ENCODE peak calls at places on chromosomes 1 and 21, in ten cellular contexts. One of them, this sample, is unnamed.

GRCh38 chr1:180530501-180530900 is 28.1 kb upstream of the ACBD6 start:
- DNase-seq in spleen: no peak
- DNase-seq in fibroblast of lung: peak
- DNase-seq in IMR-90: peak
- DNase-seq in Panc1: no peak
- DNase-seq in CD8-positive, alpha-beta memory T cell: no peak
- DNase-seq in heart left ventricle: no peak
- DNase-seq in heart right ventricle: no peak
- DNase-seq in mesendoderm: peak
- DNase-seq in caudate nucleus: no peak
- DNase-seq in this sample: no peak

GRCh38 chr1:46180082-46180616 is 3.9 kb upstream of the P3R3URF start:
- DNase-seq in spleen: no peak
- DNase-seq in fibroblast of lung: no peak
- DNase-seq in IMR-90: no peak
- DNase-seq in Panc1: peak
- DNase-seq in CD8-positive, alpha-beta memory T cell: no peak
- DNase-seq in heart left ventricle: peak
- DNase-seq in heart right ventricle: no peak
- DNase-seq in mesendoderm: peak
- DNase-seq in caudate nucleus: no peak
- DNase-seq in this sample: peak

GRCh38 chr1:216005916-216006315 is 417.3 kb downstream of the USH2A start:
- DNase-seq in spleen: no peak
- DNase-seq in fibroblast of lung: peak
- DNase-seq in IMR-90: peak
- DNase-seq in Panc1: no peak
- DNase-seq in CD8-positive, alpha-beta memory T cell: no peak
- DNase-seq in heart left ventricle: no peak
- DNase-seq in heart right ventricle: no peak
- DNase-seq in mesendoderm: no peak
- DNase-seq in caudate nucleus: no peak
- DNase-seq in this sample: no peak

GRCh38 chr1:31981976-31982375 is 31.7 kb upstream of the KHDRBS1 start:
- DNase-seq in spleen: no peak
- DNase-seq in fibroblast of lung: no peak
- DNase-seq in IMR-90: no peak
- DNase-seq in Panc1: no peak
- DNase-seq in CD8-positive, alpha-beta memory T cell: peak
- DNase-seq in heart left ventricle: no peak
- DNase-seq in heart right ventricle: no peak
- DNase-seq in mesendoderm: no peak
- DNase-seq in caudate nucleus: no peak
- DNase-seq in this sample: no peak

GRCh38 chr21:42423685-42424084 is 20.0 kb downstream of the UBASH3A start:
- DNase-seq in spleen: no peak
- DNase-seq in fibroblast of lung: no peak
- DNase-seq in IMR-90: no peak
- DNase-seq in Panc1: no peak
- DNase-seq in CD8-positive, alpha-beta memory T cell: no peak
- DNase-seq in heart left ventricle: no peak
- DNase-seq in heart right ventricle: no peak
- DNase-seq in mesendoderm: no peak
- DNase-seq in caudate nucleus: no peak
- DNase-seq in this sample: no peak

GRCh38 chr1:207672525-207673130 is 27.7 kb downstream of the CR1L start:
- DNase-seq in spleen: no peak
- DNase-seq in fibroblast of lung: peak
- DNase-seq in IMR-90: peak
- DNase-seq in Panc1: no peak
- DNase-seq in CD8-positive, alpha-beta memory T cell: no peak
- DNase-seq in heart left ventricle: no peak
- DNase-seq in heart right ventricle: no peak
- DNase-seq in mesendoderm: peak
- DNase-seq in caudate nucleus: no peak
- DNase-seq in this sample: no peak

GRCh38 chr1:220213381-220213983 is 58.8 kb downstream of the RAB3GAP2 start:
- DNase-seq in spleen: no peak
- DNase-seq in fibroblast of lung: no peak
- DNase-seq in IMR-90: no peak
- DNase-seq in Panc1: no peak
- DNase-seq in CD8-positive, alpha-beta memory T cell: no peak
- DNase-seq in heart left ventricle: no peak
- DNase-seq in heart right ventricle: no peak
- DNase-seq in mesendoderm: peak
- DNase-seq in caudate nucleus: no peak
- DNase-seq in this sample: no peak

GRCh38 chr1:30663596-30664091 is 59.7 kb downstream of the MATN1 start:
- DNase-seq in spleen: peak
- DNase-seq in fibroblast of lung: no peak
- DNase-seq in IMR-90: no peak
- DNase-seq in Panc1: no peak
- DNase-seq in CD8-positive, alpha-beta memory T cell: no peak
- DNase-seq in heart left ventricle: no peak
- DNase-seq in heart right ventricle: no peak
- DNase-seq in mesendoderm: peak
- DNase-seq in caudate nucleus: no peak
- DNase-seq in this sample: peak

GRCh38 chr1:205633421-205633976 is 1.7 kb upstream of the ELK4 start:
- DNase-seq in spleen: no peak
- DNase-seq in fibroblast of lung: peak
- DNase-seq in IMR-90: peak
- DNase-seq in Panc1: no peak
- DNase-seq in CD8-positive, alpha-beta memory T cell: no peak
- DNase-seq in heart left ventricle: no peak
- DNase-seq in heart right ventricle: no peak
- DNase-seq in mesendoderm: no peak
- DNase-seq in caudate nucleus: no peak
- DNase-seq in this sample: no peak

GRCh38 chr1:172745014-172745413 is 86.1 kb downstream of the FASLG start:
- DNase-seq in spleen: no peak
- DNase-seq in fibroblast of lung: peak
- DNase-seq in IMR-90: peak
- DNase-seq in Panc1: peak
- DNase-seq in CD8-positive, alpha-beta memory T cell: no peak
- DNase-seq in heart left ventricle: no peak
- DNase-seq in heart right ventricle: no peak
- DNase-seq in mesendoderm: peak
- DNase-seq in caudate nucleus: no peak
- DNase-seq in this sample: no peak

GRCh38 chr1:22184892-22185612 is 42.2 kb upstream of the WNT4 start:
- DNase-seq in spleen: no peak
- DNase-seq in fibroblast of lung: peak
- DNase-seq in IMR-90: no peak
- DNase-seq in Panc1: no peak
- DNase-seq in CD8-positive, alpha-beta memory T cell: no peak
- DNase-seq in heart left ventricle: no peak
- DNase-seq in heart right ventricle: no peak
- DNase-seq in mesendoderm: peak
- DNase-seq in caudate nucleus: no peak
- DNase-seq in this sample: peak

GRCh38 chr1:215932558-215932957 is 365.5 kb downstream of the KCTD3 start:
- DNase-seq in spleen: no peak
- DNase-seq in fibroblast of lung: no peak
- DNase-seq in IMR-90: no peak
- DNase-seq in Panc1: no peak
- DNase-seq in CD8-positive, alpha-beta memory T cell: no peak
- DNase-seq in heart left ventricle: no peak
- DNase-seq in heart right ventricle: no peak
- DNase-seq in mesendoderm: peak
- DNase-seq in caudate nucleus: no peak
- DNase-seq in this sample: no peak

GRCh38 chr21:22795644-22796043 is 1797.4 kb downstream of the NCAM2 start:
- DNase-seq in spleen: no peak
- DNase-seq in fibroblast of lung: no peak
- DNase-seq in IMR-90: no peak
- DNase-seq in Panc1: no peak
- DNase-seq in CD8-positive, alpha-beta memory T cell: no peak
- DNase-seq in heart left ventricle: no peak
- DNase-seq in heart right ventricle: no peak
- DNase-seq in mesendoderm: no peak
- DNase-seq in caudate nucleus: no peak
- DNase-seq in this sample: no peak

GRCh38 chr1:243742814-243743213 is 107.2 kb downstream of the AKT3 start:
- DNase-seq in spleen: no peak
- DNase-seq in fibroblast of lung: peak
- DNase-seq in IMR-90: peak
- DNase-seq in Panc1: no peak
- DNase-seq in CD8-positive, alpha-beta memory T cell: no peak
- DNase-seq in heart left ventricle: no peak
- DNase-seq in heart right ventricle: no peak
- DNase-seq in mesendoderm: no peak
- DNase-seq in caudate nucleus: no peak
- DNase-seq in this sample: no peak

DNA sequence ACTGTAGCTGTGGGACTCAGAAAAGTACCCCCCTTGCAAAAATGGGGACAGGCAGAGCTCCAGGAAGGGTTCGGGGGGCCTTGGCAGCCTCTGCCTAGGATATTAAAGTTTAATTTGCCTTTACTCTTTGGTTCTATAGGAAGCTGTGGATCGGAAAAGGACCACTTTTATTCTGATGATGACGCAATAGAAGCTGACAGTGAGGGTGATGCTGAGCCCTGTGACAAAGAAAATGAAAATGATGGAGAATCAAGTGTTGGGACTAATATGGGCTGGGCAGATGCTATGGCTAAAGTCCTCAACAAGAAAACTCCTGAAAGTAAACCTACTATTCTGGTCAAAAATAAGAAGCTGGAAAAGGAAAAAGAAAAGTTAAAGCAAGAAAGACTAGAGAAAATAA is 17.1 kb downstream of the RRP15 start:
- DNase-seq in spleen: no peak
- DNase-seq in fibroblast of lung: no peak
- DNase-seq in IMR-90: no peak
- DNase-seq in Panc1: no peak
- DNase-seq in CD8-positive, alpha-beta memory T cell: no peak
- DNase-seq in heart left ventricle: no peak
- DNase-seq in heart right ventricle: no peak
- DNase-seq in mesendoderm: no peak
- DNase-seq in caudate nucleus: no peak
- DNase-seq in this sample: no peak
- H3K27ac ChIP-seq in spleen: no peak
- H3K27ac ChIP-seq in fibroblast of lung: no peak
- H3K27ac ChIP-seq in IMR-90: no peak
- H3K27ac ChIP-seq in Panc1: no peak
- H3K27ac ChIP-seq in CD8-positive, alpha-beta memory T cell: no peak
- H3K27ac ChIP-seq in heart left ventricle: no peak
- H3K27ac ChIP-seq in heart right ventricle: no peak
- H3K27ac ChIP-seq in mesendoderm: no peak
- H3K27ac ChIP-seq in caudate nucleus: no peak
- H3K27ac ChIP-seq in this sample: no peak

DNA sequence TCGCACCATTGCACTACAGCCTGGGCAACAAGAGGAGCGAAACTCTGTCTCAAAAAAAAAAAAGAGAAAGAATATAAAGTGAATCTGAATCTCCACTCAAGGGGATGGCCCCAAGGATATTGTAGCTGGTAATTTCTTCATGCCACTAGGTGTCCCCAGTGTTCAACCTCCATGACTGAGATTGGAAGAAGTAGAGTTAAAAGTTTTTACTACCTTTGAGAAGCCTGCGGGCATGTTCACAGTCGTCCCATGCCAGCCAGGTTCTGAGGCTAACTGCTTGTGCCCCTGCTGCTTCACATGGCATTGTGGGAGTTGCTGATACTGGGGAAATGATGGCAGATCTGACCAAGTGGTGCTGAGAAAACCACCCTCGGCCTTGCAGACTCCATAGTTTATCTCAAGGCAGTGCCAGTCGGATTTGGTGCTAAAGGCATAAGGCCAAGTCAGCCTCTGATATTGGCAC is 10.8 kb upstream of the SHISA4 start:
- DNase-seq in spleen: peak
- DNase-seq in fibroblast of lung: peak
- DNase-seq in IMR-90: peak
- DNase-seq in Panc1: no peak
- DNase-seq in CD8-positive, alpha-beta memory T cell: no peak
- DNase-seq in heart left ventricle: no peak
- DNase-seq in heart right ventricle: no peak
- DNase-seq in mesendoderm: peak
- DNase-seq in caudate nucleus: no peak
- DNase-seq in this sample: no peak
- H3K27ac ChIP-seq in spleen: no peak
- H3K27ac ChIP-seq in fibroblast of lung: no peak
- H3K27ac ChIP-seq in IMR-90: no peak
- H3K27ac ChIP-seq in Panc1: no peak
- H3K27ac ChIP-seq in CD8-positive, alpha-beta memory T cell: no peak
- H3K27ac ChIP-seq in heart left ventricle: peak
- H3K27ac ChIP-seq in heart right ventricle: peak
- H3K27ac ChIP-seq in mesendoderm: no peak
- H3K27ac ChIP-seq in caudate nucleus: no peak
- H3K27ac ChIP-seq in this sample: no peak

GRCh38 chr1:64223329-64224151 is 20.1 kb downstream of the UBE2U start:
- DNase-seq in spleen: no peak
- DNase-seq in fibroblast of lung: peak
- DNase-seq in IMR-90: peak
- DNase-seq in Panc1: no peak
- DNase-seq in CD8-positive, alpha-beta memory T cell: no peak
- DNase-seq in heart left ventricle: no peak
- DNase-seq in heart right ventricle: no peak
- DNase-seq in mesendoderm: no peak
- DNase-seq in caudate nucleus: no peak
- DNase-seq in this sample: no peak
- H3K27ac ChIP-seq in spleen: no peak
- H3K27ac ChIP-seq in fibroblast of lung: peak
- H3K27ac ChIP-seq in IMR-90: peak
- H3K27ac ChIP-seq in Panc1: no peak
- H3K27ac ChIP-seq in CD8-positive, alpha-beta memory T cell: no peak
- H3K27ac ChIP-seq in heart left ventricle: no peak
- H3K27ac ChIP-seq in heart right ventricle: no peak
- H3K27ac ChIP-seq in mesendoderm: no peak
- H3K27ac ChIP-seq in caudate nucleus: no peak
- H3K27ac ChIP-seq in this sample: no peak

DNA sequence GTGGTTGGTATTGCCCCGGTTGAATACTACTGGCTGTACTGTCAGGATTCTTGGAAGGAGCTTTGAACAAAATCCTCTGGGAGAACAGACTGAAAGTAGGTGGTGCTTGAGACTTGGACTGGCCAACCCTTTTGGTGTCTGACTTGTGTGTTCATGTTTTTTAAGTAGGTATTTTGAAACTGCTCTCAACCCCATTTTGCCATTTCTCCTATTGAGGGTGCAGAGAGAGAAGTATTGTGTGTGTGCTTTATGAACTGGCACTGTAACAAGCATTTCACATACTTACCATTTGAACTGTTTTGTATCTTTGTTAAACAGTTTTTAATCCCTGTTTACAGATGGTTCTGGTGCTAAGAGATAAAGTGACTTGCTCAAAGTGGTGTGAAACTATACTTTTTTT is 21.3 kb downstream of the ARID1A start:
- DNase-seq in spleen: no peak
- DNase-seq in fibroblast of lung: peak
- DNase-seq in IMR-90: no peak
- DNase-seq in Panc1: no peak
- DNase-seq in CD8-positive, alpha-beta memory T cell: no peak
- DNase-seq in heart left ventricle: no peak
- DNase-seq in heart right ventricle: no peak
- DNase-seq in mesendoderm: no peak
- DNase-seq in caudate nucleus: no peak
- DNase-seq in this sample: no peak
- H3K27ac ChIP-seq in spleen: no peak
- H3K27ac ChIP-seq in fibroblast of lung: no peak
- H3K27ac ChIP-seq in IMR-90: no peak
- H3K27ac ChIP-seq in Panc1: no peak
- H3K27ac ChIP-seq in CD8-positive, alpha-beta memory T cell: no peak
- H3K27ac ChIP-seq in heart left ventricle: no peak
- H3K27ac ChIP-seq in heart right ventricle: no peak
- H3K27ac ChIP-seq in mesendoderm: no peak
- H3K27ac ChIP-seq in caudate nucleus: no peak
- H3K27ac ChIP-seq in this sample: no peak